ENCODE peak calls at places on chromosomes 13 and 19, in ten cellular contexts. One of them, this sample, is unnamed.

GRCh38 chr13:26872444-26873173 is 112.0 kb upstream of the GPR12 start:
- DNase-seq in HFFc6: peak
- DNase-seq in activated B cell treated with CpG ODN at 0.5 μM for 24 hours: peak
- DNase-seq in GM12865: peak
- DNase-seq in cardiac muscle cell: peak
- DNase-seq in tibial nerve: no peak
- DNase-seq in type B pancreatic cell: no peak
- DNase-seq in body of pancreas: peak
- DNase-seq in endothelial cell: peak
- DNase-seq in AG04450: no peak
- DNase-seq in this sample: peak

GRCh38 chr19:18729933-18730530 is 46.6 kb downstream of the CRTC1 start:
- DNase-seq in endothelial cell: no peak
- DNase-seq in body of pancreas: no peak
- DNase-seq in activated B cell treated with CpG ODN at 0.5 μM for 24 hours: no peak
- DNase-seq in GM12865: no peak
- DNase-seq in HFFc6: no peak
- DNase-seq in tibial nerve: no peak
- DNase-seq in type B pancreatic cell: no peak
- DNase-seq in cardiac muscle cell: no peak
- DNase-seq in AG04450: no peak
- DNase-seq in this sample: no peak

GRCh38 chr19:54156490-54156889 is 3.0 kb downstream of the LENG1 start:
- DNase-seq in activated B cell treated with CpG ODN at 0.5 μM for 24 hours: no peak
- DNase-seq in HFFc6: no peak
- DNase-seq in GM12865: no peak
- DNase-seq in cardiac muscle cell: no peak
- DNase-seq in body of pancreas: no peak
- DNase-seq in AG04450: no peak
- DNase-seq in endothelial cell: no peak
- DNase-seq in type B pancreatic cell: no peak
- DNase-seq in tibial nerve: no peak
- DNase-seq in this sample: no peak

GRCh38 chr19:50906217-50906616 is 5.0 kb downstream of the KLK4 start:
- DNase-seq in type B pancreatic cell: no peak
- DNase-seq in cardiac muscle cell: peak
- DNase-seq in endothelial cell: peak
- DNase-seq in tibial nerve: no peak
- DNase-seq in AG04450: no peak
- DNase-seq in activated B cell treated with CpG ODN at 0.5 μM for 24 hours: no peak
- DNase-seq in GM12865: peak
- DNase-seq in HFFc6: no peak
- DNase-seq in body of pancreas: peak
- DNase-seq in this sample: peak

GRCh38 chr13:29369060-29369743 is 226.3 kb downstream of the SLC7A1 start:
- DNase-seq in AG04450: no peak
- DNase-seq in HFFc6: peak
- DNase-seq in body of pancreas: peak
- DNase-seq in tibial nerve: no peak
- DNase-seq in type B pancreatic cell: no peak
- DNase-seq in endothelial cell: peak
- DNase-seq in GM12865: peak
- DNase-seq in cardiac muscle cell: peak
- DNase-seq in activated B cell treated with CpG ODN at 0.5 μM for 24 hours: no peak
- DNase-seq in this sample: no peak

GRCh38 chr13:99371956-99372355 is 64.8 kb upstream of the GPR183 start:
- DNase-seq in tibial nerve: no peak
- DNase-seq in cardiac muscle cell: no peak
- DNase-seq in activated B cell treated with CpG ODN at 0.5 μM for 24 hours: no peak
- DNase-seq in endothelial cell: no peak
- DNase-seq in type B pancreatic cell: no peak
- DNase-seq in GM12865: no peak
- DNase-seq in AG04450: no peak
- DNase-seq in HFFc6: no peak
- DNase-seq in body of pancreas: no peak
- DNase-seq in this sample: no peak

GRCh38 chr19:11191273-11191755 is 6.0 kb downstream of the KANK2 start:
- DNase-seq in body of pancreas: no peak
- DNase-seq in type B pancreatic cell: no peak
- DNase-seq in endothelial cell: no peak
- DNase-seq in tibial nerve: peak
- DNase-seq in activated B cell treated with CpG ODN at 0.5 μM for 24 hours: no peak
- DNase-seq in cardiac muscle cell: no peak
- DNase-seq in GM12865: peak
- DNase-seq in HFFc6: peak
- DNase-seq in AG04450: no peak
- DNase-seq in this sample: no peak

GRCh38 chr13:109700176-109700575 is 86.2 kb downstream of the IRS2 start:
- DNase-seq in activated B cell treated with CpG ODN at 0.5 μM for 24 hours: no peak
- DNase-seq in GM12865: no peak
- DNase-seq in cardiac muscle cell: peak
- DNase-seq in endothelial cell: peak
- DNase-seq in type B pancreatic cell: no peak
- DNase-seq in body of pancreas: peak
- DNase-seq in HFFc6: no peak
- DNase-seq in AG04450: no peak
- DNase-seq in tibial nerve: peak
- DNase-seq in this sample: no peak

GRCh38 chr19:51750381-51751124 is 1.1 kb downstream of the FPR1 start:
- DNase-seq in GM12865: no peak
- DNase-seq in tibial nerve: no peak
- DNase-seq in cardiac muscle cell: no peak
- DNase-seq in AG04450: no peak
- DNase-seq in endothelial cell: no peak
- DNase-seq in HFFc6: peak
- DNase-seq in activated B cell treated with CpG ODN at 0.5 μM for 24 hours: no peak
- DNase-seq in type B pancreatic cell: no peak
- DNase-seq in body of pancreas: no peak
- DNase-seq in this sample: no peak

GRCh38 chr19:49506575-49507105 is 5.8 kb upstream of the FCGRT start:
- DNase-seq in activated B cell treated with CpG ODN at 0.5 μM for 24 hours: peak
- DNase-seq in GM12865: peak
- DNase-seq in type B pancreatic cell: no peak
- DNase-seq in cardiac muscle cell: peak
- DNase-seq in AG04450: no peak
- DNase-seq in endothelial cell: peak
- DNase-seq in HFFc6: no peak
- DNase-seq in tibial nerve: no peak
- DNase-seq in body of pancreas: peak
- DNase-seq in this sample: no peak

GRCh38 chr13:93388701-93389100 is 162.1 kb downstream of the GPC6 start:
- DNase-seq in tibial nerve: no peak
- DNase-seq in endothelial cell: no peak
- DNase-seq in AG04450: peak
- DNase-seq in type B pancreatic cell: no peak
- DNase-seq in activated B cell treated with CpG ODN at 0.5 μM for 24 hours: no peak
- DNase-seq in cardiac muscle cell: no peak
- DNase-seq in body of pancreas: no peak
- DNase-seq in HFFc6: no peak
- DNase-seq in GM12865: no peak
- DNase-seq in this sample: no peak

GRCh38 chr19:4064551-4065260 is 2.0 kb downstream of the ZBTB7A start:
- DNase-seq in AG04450: no peak
- DNase-seq in HFFc6: no peak
- DNase-seq in activated B cell treated with CpG ODN at 0.5 μM for 24 hours: peak
- DNase-seq in tibial nerve: no peak
- DNase-seq in type B pancreatic cell: no peak
- DNase-seq in GM12865: peak
- DNase-seq in endothelial cell: peak
- DNase-seq in body of pancreas: peak
- DNase-seq in cardiac muscle cell: peak
- DNase-seq in this sample: no peak

GRCh38 chr13:26025196-26025595 is 26.6 kb downstream of the SHISA2 start:
- DNase-seq in activated B cell treated with CpG ODN at 0.5 μM for 24 hours: no peak
- DNase-seq in HFFc6: no peak
- DNase-seq in cardiac muscle cell: peak
- DNase-seq in AG04450: no peak
- DNase-seq in body of pancreas: no peak
- DNase-seq in type B pancreatic cell: no peak
- DNase-seq in endothelial cell: no peak
- DNase-seq in GM12865: no peak
- DNase-seq in tibial nerve: no peak
- DNase-seq in this sample: no peak

GRCh38 chr13:28753208-28753892 is 34.6 kb upstream of the SLC46A3 start:
- DNase-seq in HFFc6: peak
- DNase-seq in type B pancreatic cell: no peak
- DNase-seq in activated B cell treated with CpG ODN at 0.5 μM for 24 hours: no peak
- DNase-seq in GM12865: no peak
- DNase-seq in cardiac muscle cell: peak
- DNase-seq in tibial nerve: peak
- DNase-seq in endothelial cell: no peak
- DNase-seq in AG04450: peak
- DNase-seq in body of pancreas: peak
- DNase-seq in this sample: no peak

GRCh38 chr19:18612772-18613588 is at the start of gene TMEM59L:
- DNase-seq in body of pancreas: no peak
- DNase-seq in cardiac muscle cell: peak
- DNase-seq in type B pancreatic cell: no peak
- DNase-seq in activated B cell treated with CpG ODN at 0.5 μM for 24 hours: peak
- DNase-seq in endothelial cell: no peak
- DNase-seq in HFFc6: no peak
- DNase-seq in AG04450: no peak
- DNase-seq in tibial nerve: no peak
- DNase-seq in GM12865: no peak
- DNase-seq in this sample: no peak

GRCh38 chr13:20090349-20090748 is 70.5 kb downstream of the GJA3 start:
- DNase-seq in type B pancreatic cell: no peak
- DNase-seq in tibial nerve: no peak
- DNase-seq in HFFc6: no peak
- DNase-seq in activated B cell treated with CpG ODN at 0.5 μM for 24 hours: no peak
- DNase-seq in AG04450: no peak
- DNase-seq in body of pancreas: no peak
- DNase-seq in endothelial cell: no peak
- DNase-seq in GM12865: no peak
- DNase-seq in cardiac muscle cell: no peak
- DNase-seq in this sample: no peak
- TF ChIP-seq CTCF in type B pancreatic cell: no peak
- TF ChIP-seq CTCF in tibial nerve: peak
- TF ChIP-seq CTCF in HFFc6: peak
- TF ChIP-seq CTCF in activated B cell treated with CpG ODN at 0.5 μM for 24 hours: no peak
- TF ChIP-seq CTCF in AG04450: peak
- TF ChIP-seq CTCF in body of pancreas: peak
- TF ChIP-seq CTCF in endothelial cell: no peak
- TF ChIP-seq CTCF in GM12865: no peak
- TF ChIP-seq CTCF in cardiac muscle cell: peak
- TF ChIP-seq CTCF in this sample: no peak

GRCh38 chr19:13095934-13096890 is 6.4 kb downstream of the LYL1 start:
- DNase-seq in endothelial cell: peak
- DNase-seq in AG04450: no peak
- DNase-seq in activated B cell treated with CpG ODN at 0.5 μM for 24 hours: peak
- DNase-seq in cardiac muscle cell: peak
- DNase-seq in tibial nerve: no peak
- DNase-seq in type B pancreatic cell: no peak
- DNase-seq in body of pancreas: no peak
- DNase-seq in HFFc6: no peak
- DNase-seq in GM12865: no peak
- DNase-seq in this sample: peak
- TF ChIP-seq CTCF in endothelial cell: peak
- TF ChIP-seq CTCF in AG04450: no peak
- TF ChIP-seq CTCF in activated B cell treated with CpG ODN at 0.5 μM for 24 hours: no peak
- TF ChIP-seq CTCF in cardiac muscle cell: peak
- TF ChIP-seq CTCF in tibial nerve: peak
- TF ChIP-seq CTCF in type B pancreatic cell: peak
- TF ChIP-seq CTCF in body of pancreas: no peak
- TF ChIP-seq CTCF in HFFc6: peak
- TF ChIP-seq CTCF in GM12865: no peak
- TF ChIP-seq CTCF in this sample: peak

DNA sequence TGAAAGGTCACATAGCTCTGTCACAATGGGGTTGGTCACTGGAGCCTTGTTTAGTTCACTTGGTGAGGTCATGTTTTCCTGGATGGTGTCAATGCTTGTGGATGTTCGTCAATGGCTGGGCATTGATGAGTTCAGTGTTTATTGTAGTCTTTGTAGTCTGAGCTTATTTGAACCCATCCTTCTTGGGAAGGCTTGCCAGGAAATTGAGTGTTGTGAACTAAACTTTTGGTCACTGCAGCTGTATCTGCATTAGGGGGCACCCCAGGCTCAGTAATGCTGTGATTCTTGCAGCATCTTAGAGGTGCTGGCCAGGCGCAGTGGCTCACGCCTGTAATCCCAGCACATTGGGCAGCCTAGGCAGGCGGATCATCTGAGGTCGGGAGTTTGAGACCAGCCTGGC is 22.0 kb downstream of the BLOC1S3 start:
- DNase-seq in body of pancreas: peak
- DNase-seq in activated B cell treated with CpG ODN at 0.5 μM for 24 hours: no peak
- DNase-seq in AG04450: no peak
- DNase-seq in tibial nerve: no peak
- DNase-seq in endothelial cell: peak
- DNase-seq in GM12865: no peak
- DNase-seq in cardiac muscle cell: peak
- DNase-seq in type B pancreatic cell: no peak
- DNase-seq in HFFc6: peak
- DNase-seq in this sample: no peak
- TF ChIP-seq CTCF in body of pancreas: peak
- TF ChIP-seq CTCF in activated B cell treated with CpG ODN at 0.5 μM for 24 hours: no peak
- TF ChIP-seq CTCF in AG04450: peak
- TF ChIP-seq CTCF in tibial nerve: peak
- TF ChIP-seq CTCF in endothelial cell: peak
- TF ChIP-seq CTCF in GM12865: no peak
- TF ChIP-seq CTCF in cardiac muscle cell: peak
- TF ChIP-seq CTCF in type B pancreatic cell: peak
- TF ChIP-seq CTCF in HFFc6: peak
- TF ChIP-seq CTCF in this sample: peak

GRCh38 chr13:68810660-68811059 is 1297.0 kb upstream of the ATXN8OS start:
- DNase-seq in HFFc6: no peak
- DNase-seq in GM12865: no peak
- DNase-seq in AG04450: no peak
- DNase-seq in endothelial cell: no peak
- DNase-seq in tibial nerve: no peak
- DNase-seq in cardiac muscle cell: peak
- DNase-seq in type B pancreatic cell: no peak
- DNase-seq in body of pancreas: no peak
- DNase-seq in activated B cell treated with CpG ODN at 0.5 μM for 24 hours: no peak
- DNase-seq in this sample: no peak
- TF ChIP-seq CTCF in HFFc6: no peak
- TF ChIP-seq CTCF in GM12865: no peak
- TF ChIP-seq CTCF in AG04450: no peak
- TF ChIP-seq CTCF in endothelial cell: no peak
- TF ChIP-seq CTCF in tibial nerve: no peak
- TF ChIP-seq CTCF in cardiac muscle cell: no peak
- TF ChIP-seq CTCF in type B pancreatic cell: peak
- TF ChIP-seq CTCF in body of pancreas: no peak
- TF ChIP-seq CTCF in activated B cell treated with CpG ODN at 0.5 μM for 24 hours: no peak
- TF ChIP-seq CTCF in this sample: peak

GRCh38 chr19:38647368-38647965 is at the start of gene ACTN4:
- DNase-seq in type B pancreatic cell: peak
- DNase-seq in body of pancreas: peak
- DNase-seq in endothelial cell: peak
- DNase-seq in activated B cell treated with CpG ODN at 0.5 μM for 24 hours: peak
- DNase-seq in cardiac muscle cell: peak
- DNase-seq in GM12865: peak
- DNase-seq in tibial nerve: peak
- DNase-seq in AG04450: peak
- DNase-seq in HFFc6: peak
- DNase-seq in this sample: peak
- TF ChIP-seq CTCF in type B pancreatic cell: no peak
- TF ChIP-seq CTCF in body of pancreas: no peak
- TF ChIP-seq CTCF in endothelial cell: no peak
- TF ChIP-seq CTCF in activated B cell treated with CpG ODN at 0.5 μM for 24 hours: no peak
- TF ChIP-seq CTCF in cardiac muscle cell: no peak
- TF ChIP-seq CTCF in GM12865: no peak
- TF ChIP-seq CTCF in tibial nerve: no peak
- TF ChIP-seq CTCF in AG04450: no peak
- TF ChIP-seq CTCF in HFFc6: no peak
- TF ChIP-seq CTCF in this sample: no peak

GRCh38 chr13:113835461-113836274 is 28.2 kb downstream of the GAS6 start:
- DNase-seq in body of pancreas: no peak
- DNase-seq in endothelial cell: no peak
- DNase-seq in cardiac muscle cell: no peak
- DNase-seq in tibial nerve: no peak
- DNase-seq in type B pancreatic cell: no peak
- DNase-seq in HFFc6: peak
- DNase-seq in GM12865: peak
- DNase-seq in AG04450: peak
- DNase-seq in activated B cell treated with CpG ODN at 0.5 μM for 24 hours: no peak
- DNase-seq in this sample: no peak
- TF ChIP-seq CTCF in body of pancreas: no peak
- TF ChIP-seq CTCF in endothelial cell: no peak
- TF ChIP-seq CTCF in cardiac muscle cell: no peak
- TF ChIP-seq CTCF in tibial nerve: no peak
- TF ChIP-seq CTCF in type B pancreatic cell: no peak
- TF ChIP-seq CTCF in HFFc6: peak
- TF ChIP-seq CTCF in GM12865: no peak
- TF ChIP-seq CTCF in AG04450: no peak
- TF ChIP-seq CTCF in activated B cell treated with CpG ODN at 0.5 μM for 24 hours: no peak
- TF ChIP-seq CTCF in this sample: no peak

This sample was measured in progenitor cell of endocrine pancreas.